ENCODE peak calls at places on chromosomes 13 and 19, in nine cellular contexts. C is stimulated activated CD4-positive, alpha-beta T cell treated with anti-CD3 and anti-CD28 coated beads, Interleukin-2, amount 100 ng/mL, for 48 hours; M is activated CD4-positive, alpha-beta T cell treated with anti-CD3 and anti-CD28 coated beads for 24 hours; Y is MV-4-11; V is mesendoderm; X is body of pancreas; J is NCI-H2107; S is AG04450; Z is immature natural killer cell. I is an unnamed sample.

GRCh38 chr19:34504809-34505291 is 23.3 kb downstream of the WTIP start:
- DNase-seq in Y (no peak), Z (no peak), S (no peak), J (no peak), V (no peak), C (no peak), X (no peak), M (no peak), I (no peak)

GRCh38 chr19:45117167-45117594 is 24.2 kb downstream of the PPP1R37 start:
- DNase-seq in Z (peak; percentile 13), Y (peak; percentile 87), M (peak; percentile 63), V (no peak), X (no peak), S (no peak), J (peak; percentile 83), C (peak; percentile 50), I (no peak)

GRCh38 chr13:48181482-48182145 is 51.4 kb upstream of the ITM2B start:
- DNase-seq in C (no peak), V (no peak), J (no peak), M (no peak), Z (no peak), X (no peak), S (no peak), Y (peak; percentile 79), I (no peak)

GRCh38 chr13:76023644-76024043 is 387.5 kb downstream of the LMO7 start:
- DNase-seq in Z (no peak), M (no peak), J (no peak), V (peak; percentile 28), C (no peak), X (no peak), S (no peak), Y (no peak), I (no peak)

GRCh38 chr13:29953542-29953941 is 103.1 kb upstream of the UBL3 start:
- DNase-seq in Z (no peak), C (no peak), Y (no peak), J (no peak), V (no peak), M (no peak), X (no peak), S (no peak), I (no peak)

GRCh38 chr19:23817519-23817918 is 58.8 kb upstream of the ZNF681 start:
- DNase-seq in V (peak; percentile 77), S (no peak), Y (peak; percentile 50), J (no peak), M (peak; percentile 6), X (peak; percentile 18), Z (no peak), C (no peak), I (peak; percentile 53)

GRCh38 chr19:40982594-40983101 is 8.4 kb upstream of the CYP2B6 start:
- DNase-seq in Z (no peak), J (no peak), C (no peak), S (no peak), X (no peak), V (peak; percentile 28), M (no peak), Y (peak; percentile 14), I (peak; percentile 43)

GRCh38 chr13:51246411-51247298 is 24.5 kb downstream of the FAM124A start:
- DNase-seq in J (no peak), M (no peak), X (no peak), Z (no peak), Y (no peak), C (no peak), S (no peak), V (no peak), I (no peak)

GRCh38 chr13:65638572-65639168 is 1591.5 kb downstream of the PCDH9 start:
- DNase-seq in Z (peak; percentile 1), V (peak; percentile 60), M (no peak), S (peak; percentile 34), C (peak; percentile 0), Y (peak; percentile 16), J (no peak), X (no peak), I (no peak)

GRCh38 chr19:39052243-39052746 is 19.9 kb upstream of the FBXO27 start:
- DNase-seq in S (peak; percentile 20), Z (peak; percentile 71), M (peak; percentile 59), Y (peak; percentile 23), J (no peak), C (peak; percentile 61), X (peak; percentile 59), V (peak; percentile 68), I (peak; percentile 83)

GRCh38 chr19:750640-751423 is at the start of gene MISP:
- DNase-seq in C (no peak), J (peak; percentile 86), S (no peak), X (peak; percentile 36), Y (no peak), Z (no peak), V (no peak), M (no peak), I (no peak)

GRCh38 chr19:50331187-50332013 is 2.2 kb upstream of the KCNC3 start:
- DNase-seq in Y (no peak), Z (no peak), V (peak; percentile 90), M (no peak), S (no peak), X (no peak), C (no peak), J (no peak), I (peak; percentile 64)

GRCh38 chr19:2110822-2111221 is 14.1 kb downstream of the IZUMO4 start:
- DNase-seq in M (no peak), Z (no peak), C (no peak), S (no peak), V (peak; percentile 33), Y (no peak), J (no peak), X (no peak), I (peak; percentile 67)

GRCh38 chr19:51807111-51807701 is 12.2 kb downstream of the FPR3 start:
- DNase-seq in J (no peak), C (no peak), Y (peak; percentile 92), S (no peak), Z (peak; percentile 21), M (no peak), V (peak; percentile 98), X (no peak), I (peak; percentile 25)

GRCh38 chr19:18109363-18109730 is 11.8 kb downstream of the MAST3 start:
- DNase-seq in X (no peak), Z (no peak), M (no peak), C (no peak), V (no peak), J (no peak), S (no peak), Y (no peak), I (no peak)

GRCh38 chr19:1039646-1040475 is at the start of gene ABCA7:
- DNase-seq in Z (peak; percentile 96), M (peak; percentile 100), C (peak; percentile 100), S (peak; percentile 95), Y (peak; percentile 98), J (peak; percentile 90), X (peak; percentile 100), V (peak; percentile 99), I (peak; percentile 100)

GRCh38 chr13:48078251-48078656 is 16.6 kb downstream of the MED4 start:
- DNase-seq in M (no peak), S (no peak), C (no peak), Y (peak; percentile 61), V (peak; percentile 56), J (no peak), X (no peak), Z (peak; percentile 4), I (no peak)

GRCh38 chr13:39952244-39953233 is 297.1 kb downstream of the COG6 start:
- DNase-seq in V (peak; percentile 54), Z (no peak), M (no peak), J (no peak), Y (no peak), X (no peak), S (no peak), C (no peak), I (no peak)

GRCh38 chr13:27839809-27840467 is 47.7 kb downstream of the GSX1 start:
- DNase-seq in Z (no peak), Y (no peak), J (no peak), X (no peak), M (no peak), C (no peak), V (no peak), S (no peak), I (no peak)

GRCh38 chr13:51644649-51645048 is 60.4 kb downstream of the WDFY2 start:
- DNase-seq in Z (no peak), S (no peak), C (no peak), J (no peak), M (no peak), V (peak; percentile 25), Y (peak; percentile 12), X (no peak), I (no peak)

GRCh38 chr13:42445354-42445753 is 128.6 kb upstream of the TNFSF11 start:
- DNase-seq in Z (no peak), V (no peak), X (no peak), S (no peak), C (no peak), Y (no peak), J (no peak), M (no peak), I (no peak)

GRCh38 chr13:114260818-114261217 is 20.6 kb upstream of the UPF3A start:
- DNase-seq in M (no peak), J (no peak), S (no peak), Y (no peak), C (no peak), Z (no peak), V (no peak), X (no peak), I (no peak)

GRCh38 chr13:62997038-62997619 is 1581.5 kb upstream of the PCDH20 start:
- DNase-seq in M (no peak), Y (peak; percentile 40), V (peak; percentile 10), X (no peak), J (no peak), S (no peak), C (no peak), Z (no peak), I (no peak)

GRCh38 chr19:510606-511100 is 3.4 kb downstream of the TPGS1 start:
- DNase-seq in C (peak; percentile 95), X (peak; percentile 74), Z (peak; percentile 90), M (peak; percentile 94), V (peak; percentile 97), Y (peak; percentile 96), J (peak; percentile 84), S (peak; percentile 60), I (peak; percentile 96)

GRCh38 chr13:94112731-94113130 is 366.8 kb downstream of the DCT start:
- DNase-seq in S (no peak), Z (no peak), Y (no peak), J (no peak), V (peak; percentile 21), X (no peak), C (no peak), M (no peak), I (no peak)

I was measured in WTC11.